ENCODE peak calls at places on chromosomes 12 and 14, in nine cellular contexts. One of them, this sample, is unnamed.

GRCh38 chr12:109948382-109948781 is 47.8 kb downstream of the GIT2 start:
- DNase-seq in T47D: no peak
- DNase-seq in CD8-positive, alpha-beta memory T cell: no peak
- DNase-seq in activated T-cell treated with anti-CD3 and anti-CD28 coated beads, Interleukin-2, amount 50 U/mL, for 1 hour: no peak
- DNase-seq in activated CD8-positive, alpha-beta memory T cell treated with anti-CD3 and anti-CD28 coated beads for 24 hours: no peak
- DNase-seq in ascending aorta: no peak
- DNase-seq in fibroblast of mammary gland: no peak
- DNase-seq in H7: no peak
- DNase-seq in endothelial cell of umbilical vein: no peak
- DNase-seq in this sample: no peak

GRCh38 chr12:100995771-100996170 is 201.2 kb downstream of the ANO4 start:
- DNase-seq in T47D: no peak
- DNase-seq in CD8-positive, alpha-beta memory T cell: no peak
- DNase-seq in activated T-cell treated with anti-CD3 and anti-CD28 coated beads, Interleukin-2, amount 50 U/mL, for 1 hour: no peak
- DNase-seq in activated CD8-positive, alpha-beta memory T cell treated with anti-CD3 and anti-CD28 coated beads for 24 hours: no peak
- DNase-seq in ascending aorta: no peak
- DNase-seq in fibroblast of mammary gland: no peak
- DNase-seq in H7: no peak
- DNase-seq in endothelial cell of umbilical vein: no peak
- DNase-seq in this sample: no peak

GRCh38 chr12:52945389-52946232 is 3.3 kb upstream of the KRT18 start:
- DNase-seq in T47D: peak; percentile 96
- DNase-seq in CD8-positive, alpha-beta memory T cell: no peak
- DNase-seq in activated T-cell treated with anti-CD3 and anti-CD28 coated beads, Interleukin-2, amount 50 U/mL, for 1 hour: no peak
- DNase-seq in activated CD8-positive, alpha-beta memory T cell treated with anti-CD3 and anti-CD28 coated beads for 24 hours: no peak
- DNase-seq in ascending aorta: no peak
- DNase-seq in fibroblast of mammary gland: no peak
- DNase-seq in H7: peak; percentile 73
- DNase-seq in endothelial cell of umbilical vein: peak; percentile 41
- DNase-seq in this sample: peak; percentile 90

GRCh38 chr12:57890191-57891120 is 43.9 kb upstream of the CTDSP2 start:
- DNase-seq in T47D: peak; percentile 29
- DNase-seq in CD8-positive, alpha-beta memory T cell: no peak
- DNase-seq in activated T-cell treated with anti-CD3 and anti-CD28 coated beads, Interleukin-2, amount 50 U/mL, for 1 hour: no peak
- DNase-seq in activated CD8-positive, alpha-beta memory T cell treated with anti-CD3 and anti-CD28 coated beads for 24 hours: no peak
- DNase-seq in ascending aorta: peak; percentile 1
- DNase-seq in fibroblast of mammary gland: peak; percentile 68
- DNase-seq in H7: no peak
- DNase-seq in endothelial cell of umbilical vein: no peak
- DNase-seq in this sample: no peak

GRCh38 chr12:77615331-77615730 is 215.4 kb upstream of the NAV3 start:
- DNase-seq in T47D: peak; percentile 30
- DNase-seq in CD8-positive, alpha-beta memory T cell: no peak
- DNase-seq in activated T-cell treated with anti-CD3 and anti-CD28 coated beads, Interleukin-2, amount 50 U/mL, for 1 hour: no peak
- DNase-seq in activated CD8-positive, alpha-beta memory T cell treated with anti-CD3 and anti-CD28 coated beads for 24 hours: no peak
- DNase-seq in ascending aorta: no peak
- DNase-seq in fibroblast of mammary gland: peak; percentile 40
- DNase-seq in H7: peak; percentile 5
- DNase-seq in endothelial cell of umbilical vein: peak; percentile 8
- DNase-seq in this sample: peak; percentile 78

GRCh38 chr14:104245723-104246122 is 107.3 kb downstream of the KIF26A start:
- DNase-seq in T47D: no peak
- DNase-seq in CD8-positive, alpha-beta memory T cell: no peak
- DNase-seq in activated T-cell treated with anti-CD3 and anti-CD28 coated beads, Interleukin-2, amount 50 U/mL, for 1 hour: no peak
- DNase-seq in activated CD8-positive, alpha-beta memory T cell treated with anti-CD3 and anti-CD28 coated beads for 24 hours: no peak
- DNase-seq in ascending aorta: no peak
- DNase-seq in fibroblast of mammary gland: no peak
- DNase-seq in H7: no peak
- DNase-seq in endothelial cell of umbilical vein: no peak
- DNase-seq in this sample: no peak

GRCh38 chr14:44438936-44439335 is 68.1 kb downstream of the FSCB start:
- DNase-seq in T47D: no peak
- DNase-seq in CD8-positive, alpha-beta memory T cell: no peak
- DNase-seq in activated T-cell treated with anti-CD3 and anti-CD28 coated beads, Interleukin-2, amount 50 U/mL, for 1 hour: no peak
- DNase-seq in activated CD8-positive, alpha-beta memory T cell treated with anti-CD3 and anti-CD28 coated beads for 24 hours: no peak
- DNase-seq in ascending aorta: no peak
- DNase-seq in fibroblast of mammary gland: no peak
- DNase-seq in H7: no peak
- DNase-seq in endothelial cell of umbilical vein: no peak
- DNase-seq in this sample: no peak

GRCh38 chr12:56590237-56590830 is 39.8 kb downstream of the BAZ2A start:
- DNase-seq in T47D: peak; percentile 65
- DNase-seq in CD8-positive, alpha-beta memory T cell: no peak
- DNase-seq in activated T-cell treated with anti-CD3 and anti-CD28 coated beads, Interleukin-2, amount 50 U/mL, for 1 hour: no peak
- DNase-seq in activated CD8-positive, alpha-beta memory T cell treated with anti-CD3 and anti-CD28 coated beads for 24 hours: no peak
- DNase-seq in ascending aorta: no peak
- DNase-seq in fibroblast of mammary gland: peak; percentile 24
- DNase-seq in H7: peak; percentile 56
- DNase-seq in endothelial cell of umbilical vein: no peak
- DNase-seq in this sample: peak; percentile 67

GRCh38 chr12:68851592-68851952 is 43.6 kb downstream of the MDM2 start:
- DNase-seq in T47D: no peak
- DNase-seq in CD8-positive, alpha-beta memory T cell: no peak
- DNase-seq in activated T-cell treated with anti-CD3 and anti-CD28 coated beads, Interleukin-2, amount 50 U/mL, for 1 hour: no peak
- DNase-seq in activated CD8-positive, alpha-beta memory T cell treated with anti-CD3 and anti-CD28 coated beads for 24 hours: no peak
- DNase-seq in ascending aorta: no peak
- DNase-seq in fibroblast of mammary gland: no peak
- DNase-seq in H7: no peak
- DNase-seq in endothelial cell of umbilical vein: no peak
- DNase-seq in this sample: no peak

GRCh38 chr12:42961395-42961794 is 371.8 kb upstream of the PRICKLE1 start:
- DNase-seq in T47D: peak; percentile 93
- DNase-seq in CD8-positive, alpha-beta memory T cell: no peak
- DNase-seq in activated T-cell treated with anti-CD3 and anti-CD28 coated beads, Interleukin-2, amount 50 U/mL, for 1 hour: no peak
- DNase-seq in activated CD8-positive, alpha-beta memory T cell treated with anti-CD3 and anti-CD28 coated beads for 24 hours: no peak
- DNase-seq in ascending aorta: no peak
- DNase-seq in fibroblast of mammary gland: peak; percentile 55
- DNase-seq in H7: no peak
- DNase-seq in endothelial cell of umbilical vein: peak; percentile 89
- DNase-seq in this sample: peak; percentile 56

GRCh38 chr12:48765753-48766162 is 23.1 kb downstream of the ADCY6 start:
- DNase-seq in T47D: no peak
- DNase-seq in CD8-positive, alpha-beta memory T cell: no peak
- DNase-seq in activated T-cell treated with anti-CD3 and anti-CD28 coated beads, Interleukin-2, amount 50 U/mL, for 1 hour: no peak
- DNase-seq in activated CD8-positive, alpha-beta memory T cell treated with anti-CD3 and anti-CD28 coated beads for 24 hours: no peak
- DNase-seq in ascending aorta: no peak
- DNase-seq in fibroblast of mammary gland: peak; percentile 54
- DNase-seq in H7: no peak
- DNase-seq in endothelial cell of umbilical vein: no peak
- DNase-seq in this sample: no peak

GRCh38 chr12:116299548-116300150 is 22.2 kb upstream of the MED13L start:
- DNase-seq in T47D: peak; percentile 89
- DNase-seq in CD8-positive, alpha-beta memory T cell: no peak
- DNase-seq in activated T-cell treated with anti-CD3 and anti-CD28 coated beads, Interleukin-2, amount 50 U/mL, for 1 hour: no peak
- DNase-seq in activated CD8-positive, alpha-beta memory T cell treated with anti-CD3 and anti-CD28 coated beads for 24 hours: no peak
- DNase-seq in ascending aorta: peak; percentile 71
- DNase-seq in fibroblast of mammary gland: no peak
- DNase-seq in H7: no peak
- DNase-seq in endothelial cell of umbilical vein: no peak
- DNase-seq in this sample: no peak

GRCh38 chr14:90409209-90409730 is 12.4 kb downstream of the CALM1 start:
- DNase-seq in T47D: no peak
- DNase-seq in CD8-positive, alpha-beta memory T cell: no peak
- DNase-seq in activated T-cell treated with anti-CD3 and anti-CD28 coated beads, Interleukin-2, amount 50 U/mL, for 1 hour: no peak
- DNase-seq in activated CD8-positive, alpha-beta memory T cell treated with anti-CD3 and anti-CD28 coated beads for 24 hours: no peak
- DNase-seq in ascending aorta: peak; percentile 96
- DNase-seq in fibroblast of mammary gland: peak; percentile 96
- DNase-seq in H7: no peak
- DNase-seq in endothelial cell of umbilical vein: peak; percentile 99
- DNase-seq in this sample: no peak

GRCh38 chr12:38142974-38143373 is 173.6 kb upstream of the ALG10B start:
- DNase-seq in T47D: peak; percentile 88
- DNase-seq in CD8-positive, alpha-beta memory T cell: no peak
- DNase-seq in activated T-cell treated with anti-CD3 and anti-CD28 coated beads, Interleukin-2, amount 50 U/mL, for 1 hour: no peak
- DNase-seq in activated CD8-positive, alpha-beta memory T cell treated with anti-CD3 and anti-CD28 coated beads for 24 hours: no peak
- DNase-seq in ascending aorta: no peak
- DNase-seq in fibroblast of mammary gland: no peak
- DNase-seq in H7: no peak
- DNase-seq in endothelial cell of umbilical vein: no peak
- DNase-seq in this sample: no peak

GRCh38 chr12:106342397-106343212 is 14.9 kb upstream of the POLR3B start:
- DNase-seq in T47D: peak; percentile 33
- DNase-seq in CD8-positive, alpha-beta memory T cell: no peak
- DNase-seq in activated T-cell treated with anti-CD3 and anti-CD28 coated beads, Interleukin-2, amount 50 U/mL, for 1 hour: no peak
- DNase-seq in activated CD8-positive, alpha-beta memory T cell treated with anti-CD3 and anti-CD28 coated beads for 24 hours: no peak
- DNase-seq in ascending aorta: peak; percentile 83
- DNase-seq in fibroblast of mammary gland: peak; percentile 89
- DNase-seq in H7: no peak
- DNase-seq in endothelial cell of umbilical vein: peak; percentile 40
- DNase-seq in this sample: no peak

GRCh38 chr12:108635201-108635996 is 1.7 kb upstream of the SELPLG start:
- DNase-seq in T47D: no peak
- DNase-seq in CD8-positive, alpha-beta memory T cell: peak; percentile 56
- DNase-seq in activated T-cell treated with anti-CD3 and anti-CD28 coated beads, Interleukin-2, amount 50 U/mL, for 1 hour: peak; percentile 59
- DNase-seq in activated CD8-positive, alpha-beta memory T cell treated with anti-CD3 and anti-CD28 coated beads for 24 hours: peak; percentile 83
- DNase-seq in ascending aorta: no peak
- DNase-seq in fibroblast of mammary gland: no peak
- DNase-seq in H7: peak; percentile 57
- DNase-seq in endothelial cell of umbilical vein: no peak
- DNase-seq in this sample: no peak

GRCh38 chr12:106764738-106765137 is 9.7 kb upstream of the RIC8B start:
- DNase-seq in T47D: peak; percentile 56
- DNase-seq in CD8-positive, alpha-beta memory T cell: no peak
- DNase-seq in activated T-cell treated with anti-CD3 and anti-CD28 coated beads, Interleukin-2, amount 50 U/mL, for 1 hour: no peak
- DNase-seq in activated CD8-positive, alpha-beta memory T cell treated with anti-CD3 and anti-CD28 coated beads for 24 hours: no peak
- DNase-seq in ascending aorta: no peak
- DNase-seq in fibroblast of mammary gland: peak; percentile 28
- DNase-seq in H7: no peak
- DNase-seq in endothelial cell of umbilical vein: no peak
- DNase-seq in this sample: no peak

GRCh38 chr12:119857036-119857435 is 20.1 kb downstream of the CIT start:
- DNase-seq in T47D: no peak
- DNase-seq in CD8-positive, alpha-beta memory T cell: no peak
- DNase-seq in activated T-cell treated with anti-CD3 and anti-CD28 coated beads, Interleukin-2, amount 50 U/mL, for 1 hour: no peak
- DNase-seq in activated CD8-positive, alpha-beta memory T cell treated with anti-CD3 and anti-CD28 coated beads for 24 hours: no peak
- DNase-seq in ascending aorta: no peak
- DNase-seq in fibroblast of mammary gland: peak; percentile 33
- DNase-seq in H7: no peak
- DNase-seq in endothelial cell of umbilical vein: no peak
- DNase-seq in this sample: no peak

GRCh38 chr12:117202033-117202432 is 11.8 kb upstream of the FBXO21 start:
- DNase-seq in T47D: no peak
- DNase-seq in CD8-positive, alpha-beta memory T cell: no peak
- DNase-seq in activated T-cell treated with anti-CD3 and anti-CD28 coated beads, Interleukin-2, amount 50 U/mL, for 1 hour: no peak
- DNase-seq in activated CD8-positive, alpha-beta memory T cell treated with anti-CD3 and anti-CD28 coated beads for 24 hours: no peak
- DNase-seq in ascending aorta: no peak
- DNase-seq in fibroblast of mammary gland: no peak
- DNase-seq in H7: no peak
- DNase-seq in endothelial cell of umbilical vein: no peak
- DNase-seq in this sample: no peak

GRCh38 chr14:32805979-32806378 is 132.7 kb upstream of the NPAS3 start:
- DNase-seq in T47D: no peak
- DNase-seq in CD8-positive, alpha-beta memory T cell: no peak
- DNase-seq in activated T-cell treated with anti-CD3 and anti-CD28 coated beads, Interleukin-2, amount 50 U/mL, for 1 hour: no peak
- DNase-seq in activated CD8-positive, alpha-beta memory T cell treated with anti-CD3 and anti-CD28 coated beads for 24 hours: no peak
- DNase-seq in ascending aorta: no peak
- DNase-seq in fibroblast of mammary gland: no peak
- DNase-seq in H7: no peak
- DNase-seq in endothelial cell of umbilical vein: no peak
- DNase-seq in this sample: no peak

GRCh38 chr12:20421338-20421890 is 53.1 kb downstream of the PDE3A start:
- DNase-seq in T47D: no peak
- DNase-seq in CD8-positive, alpha-beta memory T cell: no peak
- DNase-seq in activated T-cell treated with anti-CD3 and anti-CD28 coated beads, Interleukin-2, amount 50 U/mL, for 1 hour: no peak
- DNase-seq in activated CD8-positive, alpha-beta memory T cell treated with anti-CD3 and anti-CD28 coated beads for 24 hours: no peak
- DNase-seq in ascending aorta: no peak
- DNase-seq in fibroblast of mammary gland: no peak
- DNase-seq in H7: no peak
- DNase-seq in endothelial cell of umbilical vein: no peak
- DNase-seq in this sample: no peak

This sample was measured in GM23338.